ENCODE peak calls at places on chromosomes 3 and 15, in five cellular contexts. R is HAP-1, V is endothelial cell of umbilical vein, F is H1, G is MM.1S. Q is an unnamed sample.

GRCh38 chr15:75178171-75178937 is 23.3 kb upstream of the C15orf39 start:
- DNase-seq in R (no peak), V (no peak), F (peak; percentile 72), G (peak; percentile 33), Q (no peak)

GRCh38 chr3:123626881-123627280 is 42.0 kb upstream of the HACD2 start:
- DNase-seq in R (no peak), V (no peak), F (no peak), G (no peak), Q (no peak)

GRCh38 chr15:70535071-70535954 is 228.0 kb downstream of the UACA start:
- DNase-seq in R (no peak), V (no peak), F (peak; percentile 39), G (peak; percentile 24), Q (no peak)

GRCh38 chr15:42719051-42719450 is 17.9 kb downstream of the CDAN1 start:
- DNase-seq in R (no peak), V (no peak), F (no peak), G (no peak), Q (no peak)

GRCh38 chr15:41281236-41281635 is 50.2 kb downstream of the CHP1 start:
- DNase-seq in R (no peak), V (peak; percentile 26), F (no peak), G (no peak), Q (no peak)

GRCh38 chr3:132622756-132623155 is 25.7 kb downstream of the ACKR4 start:
- DNase-seq in R (no peak), V (peak; percentile 56), F (no peak), G (no peak), Q (no peak)

GRCh38 chr3:41222508-41222907 is 23.2 kb downstream of the CTNNB1 start:
- DNase-seq in R (no peak), V (no peak), F (no peak), G (no peak), Q (no peak)

GRCh38 chr3:191246628-191247027 is 47.6 kb downstream of the OSTN start:
- DNase-seq in R (peak; percentile 54), V (peak; percentile 19), F (no peak), G (no peak), Q (no peak)

GRCh38 chr3:57161131-57161538 is 4.0 kb downstream of the IL17RD start:
- DNase-seq in R (no peak), V (no peak), F (no peak), G (no peak), Q (no peak)

GRCh38 chr3:150177673-150178378 is 207.1 kb upstream of the PFN2 start:
- DNase-seq in R (no peak), V (no peak), F (no peak), G (no peak), Q (no peak)

GRCh38 chr3:196778755-196779154 is 39.1 kb downstream of the PAK2 start:
- DNase-seq in R (no peak), V (peak; percentile 12), F (no peak), G (no peak), Q (no peak)

GRCh38 chr15:67823371-67824156 is 1.7 kb upstream of the SKOR1 start:
- DNase-seq in R (no peak), V (no peak), F (peak; percentile 55), G (no peak), Q (no peak)

GRCh38 chr15:37981781-37982180 is 47.3 kb downstream of the TMCO5A start:
- DNase-seq in R (peak; percentile 41), V (peak; percentile 35), F (no peak), G (peak; percentile 28), Q (no peak)

GRCh38 chr15:23759964-23760363 is 72.9 kb upstream of the NDN start:
- DNase-seq in R (no peak), V (no peak), F (no peak), G (no peak), Q (no peak)

GRCh38 chr3:30826381-30827061 is 67.9 kb downstream of the GADL1 start:
- DNase-seq in R (no peak), V (peak; percentile 20), F (no peak), G (peak; percentile 11), Q (no peak)

GRCh38 chr15:93861413-93861812 is 369.9 kb upstream of the MCTP2 start:
- DNase-seq in R (no peak), V (no peak), F (no peak), G (peak; percentile 50), Q (no peak)

GRCh38 chr15:45183511-45183910 is 4.3 kb downstream of the SHF start:
- DNase-seq in R (no peak), V (no peak), F (no peak), G (no peak), Q (no peak)

GRCh38 chr15:45184562-45185041 is 3.2 kb downstream of the SHF start:
- DNase-seq in R (no peak), V (no peak), F (no peak), G (no peak), Q (no peak)

GRCh38 chr15:45186771-45187577 is 792 bp downstream of the SHF start:
- DNase-seq in R (no peak), V (no peak), F (peak; percentile 69), G (no peak), Q (no peak)

GRCh38 chr15:45185903-45186770 is 1.6 kb downstream of the SHF start:
- DNase-seq in R (no peak), V (no peak), F (no peak), G (no peak), Q (no peak)

GRCh38 chr15:45185069-45185779 is 2.5 kb downstream of the SHF start:
- DNase-seq in R (no peak), V (no peak), F (no peak), G (no peak), Q (no peak)
- H3K9me3 ChIP-seq in R (no peaks in the 10 kb centered on the region), V (no peaks in the 10 kb centered on the region), F (no peaks in the 10 kb centered on the region), G (no peaks in the 10 kb centered on the region), Q (no peaks in the 10 kb centered on the region)

DNA sequence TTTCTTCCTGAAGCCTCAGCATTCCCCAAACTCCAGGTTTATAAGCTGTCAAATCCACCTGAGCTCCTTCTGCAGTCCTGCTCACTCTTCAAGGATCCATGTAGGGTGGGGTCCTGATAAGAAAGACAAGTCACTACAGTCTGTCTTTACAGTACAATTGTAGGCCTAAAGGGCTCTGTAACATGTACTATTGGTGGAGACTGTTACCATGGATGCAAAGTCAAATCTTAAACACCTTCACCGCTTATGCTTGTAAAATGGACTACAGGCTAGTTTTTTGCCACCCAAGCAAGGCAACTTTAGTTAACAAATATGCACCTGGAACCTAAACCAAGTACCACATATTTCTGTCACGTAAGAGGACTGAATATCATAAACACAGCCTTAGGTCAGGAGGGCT is 44.7 kb downstream of the CBLB start:
- DNase-seq in R (no peak), V (no peak), F (no peak), G (no peak), Q (no peak)
- H3K4me1 ChIP-seq in R (no peaks in the 10 kb centered on the region), V (peaks cover 12% of the 10 kb centered on the region), F (peaks cover 3% of the 10 kb centered on the region), G (no peaks in the 10 kb centered on the region), Q (peaks cover 41% of the 10 kb centered on the region)

DNA sequence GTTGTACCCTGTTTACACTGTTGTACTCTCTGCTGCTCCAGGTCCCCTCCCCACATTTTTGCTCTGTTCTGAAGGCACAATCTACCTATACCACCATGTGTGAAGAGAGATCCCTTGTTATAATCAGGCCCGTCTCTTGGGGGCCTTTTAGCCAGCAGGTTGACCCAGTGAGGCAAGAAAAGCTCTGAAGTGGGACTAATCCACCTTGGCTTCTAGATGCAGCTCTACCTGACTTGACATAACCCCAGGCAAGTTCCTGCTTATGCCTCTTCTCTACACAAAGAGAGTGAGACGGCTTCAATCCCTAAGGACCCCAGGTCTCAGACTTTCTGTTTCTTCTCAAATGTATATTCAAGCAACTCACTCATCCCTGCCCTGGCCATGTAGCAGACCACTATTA is 56.9 kb upstream of the MANF start:
- DNase-seq in R (no peak), V (no peak), F (no peak), G (no peak), Q (no peak)
- H3K9me3 ChIP-seq in R (no peaks in the 10 kb centered on the region), V (no peaks in the 10 kb centered on the region), F (peaks cover 2% of the 10 kb centered on the region), G (no peaks in the 10 kb centered on the region), Q (no peaks in the 10 kb centered on the region)

GRCh38 chr3:170726976-170727661 is 141.2 kb upstream of the SLC7A14 start:
- DNase-seq in R (no peak), V (peak; percentile 85), F (no peak), G (no peak), Q (no peak)

GRCh38 chr3:170727754-170728153 is 141.9 kb upstream of the SLC7A14 start:
- DNase-seq in R (no peak), V (no peak), F (no peak), G (no peak), Q (no peak)

GRCh38 chr3:170725285-170725731 is 139.4 kb upstream of the SLC7A14 start:
- DNase-seq in R (no peak), V (no peak), F (no peak), G (no peak), Q (no peak)

GRCh38 chr3:170730071-170730812 is 139.8 kb downstream of the RPL22L1 start:
- DNase-seq in R (no peak), V (peak; percentile 54), F (no peak), G (no peak), Q (no peak)

GRCh38 chr3:170728181-170728580 is 141.8 kb downstream of the RPL22L1 start:
- DNase-seq in R (no peak), V (no peak), F (no peak), G (no peak), Q (no peak)
- H3K4me1 ChIP-seq in R (peaks cover 12% of the 10 kb centered on the region), V (peaks cover 22% of the 10 kb centered on the region), F (no peaks in the 10 kb centered on the region), G (no peaks in the 10 kb centered on the region), Q (peaks cover 8% of the 10 kb centered on the region)

GRCh38 chr3:179038216-179038898 is 33.3 kb downstream of the ZMAT3 start:
- DNase-seq in R (no peak), V (no peak), F (no peak), G (no peak), Q (no peak)
- H3K9me3 ChIP-seq in R (no peaks in the 10 kb centered on the region), V (no peaks in the 10 kb centered on the region), F (no peaks in the 10 kb centered on the region), G (no peaks in the 10 kb centered on the region), Q (no peaks in the 10 kb centered on the region)

DNA sequence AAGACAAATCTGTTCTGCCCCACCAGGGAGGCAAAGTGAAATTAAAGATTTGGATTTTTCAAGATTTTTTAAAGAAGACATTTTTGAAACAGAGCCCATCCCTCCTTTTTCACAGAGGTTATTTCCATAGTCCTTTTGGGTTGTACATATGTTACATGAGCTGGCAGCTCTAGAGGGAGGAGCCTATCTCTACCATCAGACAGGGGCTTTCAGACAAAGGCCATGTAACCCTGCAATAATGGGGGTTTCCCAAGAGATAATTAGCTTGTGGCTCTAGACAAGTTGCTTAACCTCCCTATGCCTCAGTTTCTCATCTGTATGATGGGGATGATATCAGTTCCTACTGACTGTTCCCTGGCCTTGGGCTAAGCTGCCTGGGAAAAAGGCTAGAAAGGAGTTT is 8.0 kb upstream of the TBC1D21 start:
- DNase-seq in R (no peak), V (no peak), F (no peak), G (no peak), Q (no peak)
- H3K4me1 ChIP-seq in R (no peaks in the 10 kb centered on the region), V (no peaks in the 10 kb centered on the region), F (no peaks in the 10 kb centered on the region), G (no peaks in the 10 kb centered on the region), Q (no peaks in the 10 kb centered on the region)

Q was measured in esophagus squamous epithelium.